ENCODE peak calls at places on chromosomes 1 and 21, in four cellular contexts. S is IMR-90, U is neuronal stem cell, L is H1. Z is an unnamed sample. For H3K9me3, the result is how much of the 10 kb centered on the place peaks cover.

GRCh38 chr21:40902299-40902698 is 55.3 kb upstream of the DSCAM start:
- DNase-seq in S (no peak), U (no peak), L (no peak), Z (no peak)

GRCh38 chr1:239306426-239306825 is 79.9 kb upstream of the CHRM3 start:
- DNase-seq in U (no peak), L (no peak), S (no peak), Z (no peak)

GRCh38 chr1:66267211-66267940 is 266.6 kb upstream of the SGIP1 start:
- DNase-seq in U (no peak), S (no peak), L (no peak), Z (no peak)

GRCh38 chr1:215555531-215555930 is 11.6 kb upstream of the KCTD3 start:
- DNase-seq in U (no peak), S (no peak), L (no peak), Z (no peak)

GRCh38 chr1:11188858-11189451 is at the start of gene ANGPTL7:
- DNase-seq in L (no peak), S (no peak), U (no peak), Z (no peak)

GRCh38 chr1:197468581-197469175 is 200.6 kb downstream of the CRB1 start:
- DNase-seq in L (no peak), U (no peak), S (no peak), Z (no peak)

GRCh38 chr1:201575912-201576311 is 37.0 kb downstream of the NAV1 start:
- DNase-seq in L (no peak), S (no peak), U (no peak), Z (no peak)

GRCh38 chr1:60146884-60147283 is 73.3 kb upstream of the C1orf87 start:
- DNase-seq in S (no peak), L (no peak), U (no peak), Z (no peak)

GRCh38 chr1:40825430-40825778 is 36.8 kb downstream of the CITED4 start:
- DNase-seq in L (no peak), U (no peak), S (no peak), Z (no peak)

GRCh38 chr21:33403128-33403785 is at the start of gene IFNGR2:
- DNase-seq in S (no peak), L (peak), U (peak), Z (peak)

GRCh38 chr1:111481387-111482221 is 7.8 kb downstream of the C1orf162 start:
- DNase-seq in L (peak), U (peak), S (peak), Z (peak)

GRCh38 chr1:116538527-116538926 is 32.3 kb downstream of the CD58 start:
- DNase-seq in S (peak), L (no peak), U (no peak), Z (peak)

GRCh38 chr1:246599315-246599714 is 33.1 kb downstream of the CNST start:
- DNase-seq in L (no peak), S (no peak), U (no peak), Z (no peak)

GRCh38 chr1:24277420-24278169 is 41.6 kb upstream of the GRHL3 start:
- DNase-seq in U (no peak), L (no peak), S (peak), Z (no peak)

GRCh38 chr1:206470692-206471414 is 577 bp downstream of the IKBKE start:
- DNase-seq in L (peak), S (peak), U (no peak), Z (peak)

GRCh38 chr1:214472362-214472761 is 79.0 kb downstream of the PTPN14 start:
- DNase-seq in L (no peak), U (no peak), S (no peak), Z (peak)

GRCh38 chr1:34984435-34985062 is 598 bp downstream of the TMEM35B start:
- DNase-seq in U (no peak), L (no peak), S (peak), Z (peak)

GRCh38 chr1:202807926-202808757 is at the start of gene KDM5B:
- DNase-seq in L (peak), S (peak), U (peak), Z (peak)

GRCh38 chr1:89047734-89048133 is 17.3 kb downstream of the GBP1 start:
- DNase-seq in L (no peak), U (no peak), S (peak), Z (no peak)

GRCh38 chr1:4796999-4797375 is 142.6 kb downstream of the AJAP1 start:
- DNase-seq in S (no peak), L (no peak), U (no peak), Z (no peak)

GRCh38 chr1:1290238-1290731 is 10.0 kb downstream of the SCNN1D start:
- DNase-seq in L (peak), S (no peak), U (no peak), Z (peak)

GRCh38 chr1:235078927-235079381 is 49.7 kb downstream of the TOMM20 start:
- DNase-seq in U (no peak), S (peak), L (no peak), Z (peak)

GRCh38 chr1:80656628-80657019 is 1144.1 kb upstream of the ADGRL2 start:
- DNase-seq in L (no peak), U (no peak), S (peak), Z (peak)

GRCh38 chr1:158285756-158286241 is 3.9 kb upstream of the CD1C start:
- DNase-seq in U (no peak), S (no peak), L (peak), Z (no peak)

GRCh38 chr1:17635276-17635675 is 95.8 kb downstream of the ARHGEF10L start:
- DNase-seq in U (no peak), L (no peak), S (no peak), Z (no peak)

GRCh38 chr1:15083578-15083977 is 70.0 kb upstream of the TMEM51 start:
- DNase-seq in U (no peak), S (peak), L (no peak), Z (no peak)

GRCh38 chr21:29938968-29939858 is 583 bp downstream of the GRIK1 start:
- DNase-seq in U (peak), L (peak), S (no peak), Z (no peak)

GRCh38 chr1:15341634-15342375 is 67.9 kb upstream of the EFHD2 start:
- DNase-seq in S (peak), L (no peak), U (no peak), Z (peak)

GRCh38 chr21:36773111-36773510 is 74.2 kb downstream of the SIM2 start:
- DNase-seq in S (peak), L (no peak), U (no peak), Z (peak)

GRCh38 chr1:115210302-115210711 is 121.0 kb upstream of the TSPAN2 start:
- DNase-seq in S (peak), U (no peak), L (no peak), Z (peak)

GRCh38 chr1:172657586-172657985 is 1.3 kb upstream of the FASLG start:
- DNase-seq in U (no peak), L (no peak), S (no peak), Z (no peak)

GRCh38 chr1:32791881-32792280 is 25.3 kb downstream of the YARS1 start:
- DNase-seq in S (peak), L (no peak), U (no peak), Z (no peak)

GRCh38 chr1:183323849-183324683 is 94.1 kb downstream of the NMNAT2 start:
- DNase-seq in U (no peak), L (no peak), S (peak), Z (peak)

GRCh38 chr1:200857804-200858203 is 15.0 kb upstream of the GPR25 start:
- DNase-seq in U (no peak), L (no peak), S (no peak), Z (no peak)

GRCh38 chr21:14523234-14523633 is 22.9 kb downstream of the SAMSN1 start:
- DNase-seq in U (no peak), S (no peak), L (no peak), Z (no peak)

GRCh38 chr1:6260433-6260934 is 414 bp downstream of the GPR153 start:
- DNase-seq in U (no peak), S (no peak), L (peak), Z (peak)

GRCh38 chr1:10108948-10109347 is 76.2 kb downstream of the UBE4B start:
- DNase-seq in U (no peak), L (no peak), S (no peak), Z (no peak)

GRCh38 chr1:209064850-209065249 is 518.7 kb upstream of the CAMK1G start:
- DNase-seq in U (no peak), L (no peak), S (no peak), Z (no peak)

GRCh38 chr1:209063816-209064664 is 519.5 kb upstream of the CAMK1G start:
- DNase-seq in U (no peak), L (no peak), S (no peak), Z (no peak)

GRCh38 chr1:209062863-209063262 is 520.7 kb upstream of the CAMK1G start:
- DNase-seq in U (no peak), S (no peak), L (no peak), Z (no peak)

GRCh38 chr1:209062081-209062480 is 521.4 kb upstream of the CAMK1G start:
- DNase-seq in L (no peak), S (no peak), U (no peak), Z (no peak)

GRCh38 chr1:209065350-209065749 is 518.2 kb upstream of the CAMK1G start:
- DNase-seq in L (no peak), S (no peak), U (no peak), Z (no peak)
- H3K9me3 ChIP-seq in L (under half), S (under half), U (under half), Z (under half)

GRCh38 chr1:151511636-151512215 is 539 bp downstream of the CGN start:
- DNase-seq in S (no peak), U (no peak), L (peak), Z (peak)

GRCh38 chr1:151513626-151514101 is 2.5 kb downstream of the CGN start:
- DNase-seq in U (no peak), S (peak), L (peak), Z (no peak)

GRCh38 chr1:151512326-151512725 is 1.1 kb downstream of the CGN start:
- DNase-seq in L (no peak), S (no peak), U (no peak), Z (no peak)

GRCh38 chr1:151514366-151514765 is 3.2 kb downstream of the CGN start:
- DNase-seq in U (no peak), S (no peak), L (no peak), Z (no peak)

GRCh38 chr1:151512801-151513625 is 1.8 kb downstream of the CGN start:
- DNase-seq in U (no peak), S (no peak), L (peak), Z (no peak)
- H4K8ac ChIP-seq in U (no peak), S (no peak), L (peak), Z (no peak)

DNA sequence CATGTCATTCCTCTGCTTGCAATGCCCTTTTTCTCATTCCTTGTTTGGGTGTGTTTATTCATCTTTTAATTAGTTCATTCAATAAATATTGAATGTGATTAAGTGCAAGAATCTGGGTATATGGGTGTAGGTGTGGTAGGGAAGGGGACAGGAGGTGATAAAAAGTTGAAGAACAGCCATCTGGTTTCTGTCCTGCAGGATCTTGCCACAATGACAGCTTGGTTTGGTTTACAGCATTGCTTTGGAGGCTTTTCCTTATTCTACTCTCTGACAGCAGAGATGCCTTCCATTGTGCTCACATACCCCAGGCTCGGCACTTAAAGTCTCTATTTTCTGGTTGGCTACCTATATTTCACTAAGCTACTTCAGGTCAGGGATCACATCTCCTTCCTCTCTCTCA is 3.0 kb upstream of the REG4 start:
- DNase-seq in U (no peak), S (no peak), L (peak), Z (no peak)
- H3K27ac ChIP-seq in U (no peak), S (no peak), L (no peak), Z (no peak)

DNA sequence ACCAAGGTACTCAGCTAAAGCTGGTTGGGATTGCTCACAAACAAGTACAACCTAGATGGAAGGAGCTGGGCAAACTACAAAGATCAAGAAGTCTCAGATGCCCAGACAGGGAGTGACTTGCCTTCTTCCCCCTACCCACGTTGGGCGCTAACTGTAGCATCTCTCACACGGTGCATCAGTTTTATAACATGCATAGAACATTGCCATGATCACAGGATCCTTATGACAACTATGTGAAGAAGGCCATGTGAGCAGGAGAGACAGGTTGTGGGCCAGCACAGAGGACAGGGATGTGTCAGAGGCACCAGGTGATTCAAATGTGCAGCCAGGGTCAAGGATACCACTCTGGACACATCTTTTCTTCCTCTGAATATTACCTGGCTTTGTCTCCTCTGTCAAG is 28.3 kb upstream of the CYP4B1 start:
- DNase-seq in U (no peak), L (no peak), S (no peak), Z (no peak)
- H3K9me3 ChIP-seq in U (under half), L (under half), S (under half), Z (under half)

DNA sequence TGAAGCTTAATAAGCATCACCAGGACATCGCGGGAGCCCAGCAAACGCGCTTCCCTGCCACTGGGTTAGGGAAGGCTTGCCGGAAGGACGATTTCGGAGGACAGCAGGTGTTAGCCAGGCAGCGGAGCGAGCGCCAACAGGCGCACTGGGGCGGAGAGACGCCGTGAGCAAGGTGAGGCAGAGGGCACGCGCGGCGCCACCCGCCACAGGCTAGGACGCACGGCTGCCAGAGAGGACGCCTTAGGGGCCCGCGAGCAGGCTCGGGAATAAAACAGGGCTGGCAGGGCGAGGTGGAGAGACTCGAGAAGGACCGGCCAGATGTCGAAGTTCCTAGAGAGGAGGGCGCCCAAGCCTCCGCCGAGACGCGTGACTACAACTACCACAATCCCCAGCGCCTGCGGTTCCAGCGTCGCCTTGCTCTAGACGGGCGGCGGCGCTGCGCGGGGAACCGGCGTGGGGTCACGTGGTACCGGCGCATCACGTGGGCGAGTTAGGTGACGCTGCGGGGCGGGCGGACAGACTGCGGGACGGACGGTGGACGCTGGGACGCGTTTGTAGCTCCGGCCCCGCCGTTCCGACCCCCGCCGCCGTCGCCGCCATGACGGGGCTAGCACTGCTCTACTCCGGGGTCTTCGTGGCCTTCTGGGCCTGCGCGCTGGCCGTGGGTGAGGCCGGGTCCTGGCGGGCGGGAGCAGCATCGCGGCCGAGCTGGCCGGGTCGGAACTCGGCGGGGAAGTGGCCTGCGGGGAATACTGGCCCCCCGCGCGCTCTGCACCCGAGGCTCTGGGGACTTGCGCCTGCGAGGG is at the start of gene ATP6V0B:
- DNase-seq in U (peak), S (peak), L (peak), Z (peak)
- H4K8ac ChIP-seq in U (peak), S (peak), L (peak), Z (peak)

GRCh38 chr1:209641216-209642181 is 10.7 kb downstream of the LAMB3 start:
- DNase-seq in S (no peak), L (no peak), U (no peak), Z (peak)
- H3K27ac ChIP-seq in S (peak), L (no peak), U (no peak), Z (no peak)

GRCh38 chr1:160924791-160925651 is 29.6 kb downstream of the ITLN2 start:
- DNase-seq in S (no peak), U (no peak), L (no peak), Z (no peak)

DNA sequence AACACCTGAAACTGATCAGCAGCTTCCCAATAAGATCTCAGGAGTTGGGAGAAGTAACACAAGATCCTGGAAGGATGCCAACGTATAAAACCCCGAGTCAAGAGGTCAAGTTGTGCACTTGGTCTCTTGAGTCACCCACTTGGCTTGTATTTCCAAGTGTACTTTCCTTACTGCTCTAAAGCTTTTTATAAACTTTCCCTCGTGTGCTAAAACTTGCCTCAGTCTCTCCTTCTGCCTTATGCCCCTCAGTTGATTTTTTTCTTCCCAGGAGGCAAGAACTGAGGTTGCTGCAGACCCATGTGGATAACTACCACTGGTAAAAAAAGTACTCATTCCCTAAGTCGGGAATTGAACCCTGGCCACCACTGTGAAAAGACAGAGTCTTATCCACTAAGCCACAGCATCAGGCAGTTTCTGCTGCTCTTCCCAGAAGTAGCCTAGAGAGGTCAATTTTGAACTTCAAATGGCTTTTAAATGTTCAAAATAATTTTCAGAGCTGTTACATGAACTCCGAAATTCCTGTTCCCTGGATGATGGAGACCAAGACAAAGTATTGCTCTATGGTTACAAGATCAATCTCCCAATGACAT is 28.9 kb downstream of the ITLN2 start:
- DNase-seq in U (no peak), L (no peak), S (peak), Z (no peak)
- H3K9me3 ChIP-seq in U (under half), L (under half), S (under half), Z (under half)

GRCh38 chr1:36236302-36236701 is 12.1 kb downstream of the THRAP3 start:
- DNase-seq in L (no peak), U (no peak), S (no peak), Z (no peak)
- H4K8ac ChIP-seq in L (no peak), U (no peak), S (no peak), Z (no peak)

DNA sequence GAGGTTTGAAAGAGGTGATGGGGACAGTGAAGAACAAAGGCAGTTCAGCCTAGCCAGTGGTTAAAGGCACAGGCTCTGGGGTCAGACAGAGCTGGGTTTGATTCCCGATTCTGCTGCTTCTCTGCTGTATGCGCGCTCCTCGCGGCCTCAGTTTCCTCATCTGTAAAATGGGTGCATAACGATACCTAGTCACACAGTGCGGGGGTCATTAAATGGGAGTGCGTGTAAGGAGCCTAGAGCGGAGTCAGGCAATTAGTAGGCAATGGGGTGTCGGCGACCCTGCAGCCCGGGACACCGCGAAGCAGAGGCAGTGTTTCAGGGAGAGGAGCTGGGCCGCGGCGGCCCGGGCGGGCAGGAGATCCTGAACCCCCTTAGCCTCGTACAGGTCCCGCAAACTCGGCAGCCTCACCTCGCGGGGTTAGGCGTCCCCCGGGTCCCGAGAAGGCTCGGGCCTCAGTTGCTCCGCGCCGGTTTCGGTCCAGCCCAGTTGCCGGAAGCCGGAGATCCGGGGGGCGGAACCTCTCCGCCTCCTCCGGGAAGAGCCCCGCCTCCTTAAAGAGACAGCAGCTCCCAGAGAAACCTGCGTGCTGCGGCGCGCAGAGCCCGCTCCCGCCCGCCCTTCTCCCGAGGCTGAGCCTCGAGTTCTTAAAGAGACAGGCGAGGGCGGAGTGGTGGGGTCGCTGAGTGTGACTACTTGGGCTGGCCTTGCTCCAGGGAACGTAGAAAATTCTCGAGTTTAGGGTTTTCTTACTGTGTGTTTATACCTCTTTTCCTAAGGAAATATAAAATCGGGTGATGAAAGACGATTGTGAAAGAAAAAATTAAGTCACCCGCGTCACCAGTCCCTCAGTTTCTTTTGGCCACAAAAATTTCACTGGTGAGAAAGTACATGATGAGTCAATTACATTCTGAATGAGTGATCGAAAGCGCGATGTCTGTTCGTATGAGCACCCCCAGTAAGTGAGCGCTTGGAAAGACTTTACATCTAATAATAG is at the start of gene YIPF1:
- DNase-seq in U (peak), S (peak), L (peak), Z (peak)
- H3K27ac ChIP-seq in U (no peak), S (peak), L (peak), Z (peak)